ENCODE peak calls at places on chromosomes 7 and 10, in four cellular contexts. N, Q, W and H are unnamed samples.
A peak's percentile ranks its signal among the peaks of the same experiment; 100 is the strongest.

GRCh38 chr10:69716711-69717560 is 84.8 kb upstream of the COL13A1 start:
- DNase-seq in W (no peak), Q (peak; percentile 30), N (peak; percentile 60), H (peak; percentile 79)

GRCh38 chr10:85624511-85624910 is 742.1 kb downstream of the GRID1 start:
- DNase-seq in W (no peak), N (no peak), Q (no peak), H (no peak)

GRCh38 chr10:84265378-84265777 is 20.5 kb downstream of the RGR start:
- DNase-seq in W (no peak), Q (peak; percentile 42), N (no peak), H (no peak)

GRCh38 chr7:149199234-149199990 is 4.1 kb downstream of the ZNF282 start:
- DNase-seq in W (no peak), Q (no peak), N (no peak), H (no peak)

GRCh38 chr7:103988468-103989199 is 824 bp downstream of the RELN start:
- DNase-seq in W (no peak), N (no peak), Q (peak; percentile 71), H (peak; percentile 22)

GRCh38 chr7:124032369-124033092 is at the start of gene TMEM229A:
- DNase-seq in W (no peak), Q (peak; percentile 56), N (no peak), H (peak; percentile 57)

GRCh38 chr7:99607548-99607947 is 9.2 kb upstream of the ZSCAN25 start:
- DNase-seq in Q (no peak), N (no peak), W (no peak), H (no peak)

GRCh38 chr7:91517408-91517807 is 253.2 kb downstream of the FZD1 start:
- DNase-seq in W (no peak), N (no peak), Q (peak; percentile 51), H (no peak)

GRCh38 chr10:92590623-92591549 is 2.0 kb upstream of the KIF11 start:
- DNase-seq in N (peak; percentile 21), Q (no peak), W (no peak), H (peak; percentile 82)

GRCh38 chr7:133887459-133887858 is 239.7 kb upstream of the LRGUK start:
- DNase-seq in N (no peak), W (no peak), Q (no peak), H (no peak)

GRCh38 chr7:26136831-26137230 is 15.2 kb upstream of the NFE2L3 start:
- DNase-seq in W (no peak), N (no peak), Q (peak; percentile 12), H (no peak)